ENCODE peak calls at places on chromosomes 16 and 17, in ten cellular contexts. One of them, this sample, is unnamed.

GRCh38 chr16:53999841-54000240 is 286.7 kb downstream of the IRX3 start:
- DNase-seq in kidney epithelial cell: no peak
- DNase-seq in psoas muscle: no peak
- DNase-seq in epithelial cell of esophagus: no peak
- DNase-seq in mucosa of descending colon: no peak
- DNase-seq in fibroblast of mammary gland: peak; percentile 28
- DNase-seq in cardiac fibroblast: peak; percentile 33
- DNase-seq in Caco-2: no peak
- DNase-seq in tibial nerve: no peak
- DNase-seq in bronchial epithelial cell: peak; percentile 52
- DNase-seq in this sample: no peak

GRCh38 chr16:59478806-59479205 is 744.7 kb upstream of the GOT2 start:
- DNase-seq in kidney epithelial cell: no peak
- DNase-seq in psoas muscle: no peak
- DNase-seq in epithelial cell of esophagus: peak; percentile 2
- DNase-seq in mucosa of descending colon: no peak
- DNase-seq in fibroblast of mammary gland: peak; percentile 14
- DNase-seq in cardiac fibroblast: peak; percentile 13
- DNase-seq in Caco-2: no peak
- DNase-seq in tibial nerve: no peak
- DNase-seq in bronchial epithelial cell: no peak
- DNase-seq in this sample: no peak

GRCh38 chr16:4506450-4506849 is 30.3 kb downstream of the HMOX2 start:
- DNase-seq in kidney epithelial cell: no peak
- DNase-seq in psoas muscle: no peak
- DNase-seq in epithelial cell of esophagus: peak; percentile 84
- DNase-seq in mucosa of descending colon: no peak
- DNase-seq in fibroblast of mammary gland: peak; percentile 85
- DNase-seq in cardiac fibroblast: peak; percentile 87
- DNase-seq in Caco-2: peak; percentile 58
- DNase-seq in tibial nerve: peak; percentile 76
- DNase-seq in bronchial epithelial cell: peak; percentile 75
- DNase-seq in this sample: no peak

GRCh38 chr16:3235856-3236669 is 1.1 kb upstream of the ZNF200 start:
- DNase-seq in kidney epithelial cell: no peak
- DNase-seq in psoas muscle: peak; percentile 55
- DNase-seq in epithelial cell of esophagus: peak; percentile 34
- DNase-seq in mucosa of descending colon: peak; percentile 83
- DNase-seq in fibroblast of mammary gland: no peak
- DNase-seq in cardiac fibroblast: no peak
- DNase-seq in Caco-2: peak; percentile 79
- DNase-seq in tibial nerve: no peak
- DNase-seq in bronchial epithelial cell: no peak
- DNase-seq in this sample: no peak

GRCh38 chr16:66587881-66588600 is 8.8 kb downstream of the CMTM2 start:
- DNase-seq in kidney epithelial cell: no peak
- DNase-seq in psoas muscle: no peak
- DNase-seq in epithelial cell of esophagus: no peak
- DNase-seq in mucosa of descending colon: no peak
- DNase-seq in fibroblast of mammary gland: no peak
- DNase-seq in cardiac fibroblast: no peak
- DNase-seq in Caco-2: no peak
- DNase-seq in tibial nerve: no peak
- DNase-seq in bronchial epithelial cell: no peak
- DNase-seq in this sample: no peak

GRCh38 chr16:81937305-81938038 is 73.8 kb downstream of the SDR42E1 start:
- DNase-seq in kidney epithelial cell: no peak
- DNase-seq in psoas muscle: no peak
- DNase-seq in epithelial cell of esophagus: peak; percentile 81
- DNase-seq in mucosa of descending colon: no peak
- DNase-seq in fibroblast of mammary gland: no peak
- DNase-seq in cardiac fibroblast: peak; percentile 65
- DNase-seq in Caco-2: no peak
- DNase-seq in tibial nerve: no peak
- DNase-seq in bronchial epithelial cell: peak; percentile 76
- DNase-seq in this sample: no peak

GRCh38 chr17:47690121-47690520 is 3.8 kb upstream of the TBKBP1 start:
- DNase-seq in kidney epithelial cell: no peak
- DNase-seq in psoas muscle: no peak
- DNase-seq in epithelial cell of esophagus: no peak
- DNase-seq in mucosa of descending colon: no peak
- DNase-seq in fibroblast of mammary gland: no peak
- DNase-seq in cardiac fibroblast: no peak
- DNase-seq in Caco-2: no peak
- DNase-seq in tibial nerve: no peak
- DNase-seq in bronchial epithelial cell: no peak
- DNase-seq in this sample: no peak

GRCh38 chr17:6530324-6530920 is 25.9 kb downstream of the PITPNM3 start:
- DNase-seq in kidney epithelial cell: no peak
- DNase-seq in psoas muscle: no peak
- DNase-seq in epithelial cell of esophagus: no peak
- DNase-seq in mucosa of descending colon: no peak
- DNase-seq in fibroblast of mammary gland: no peak
- DNase-seq in cardiac fibroblast: no peak
- DNase-seq in Caco-2: no peak
- DNase-seq in tibial nerve: no peak
- DNase-seq in bronchial epithelial cell: no peak
- DNase-seq in this sample: no peak

GRCh38 chr17:82952019-82952418 is 112.2 kb upstream of the ZNF750 start:
- DNase-seq in kidney epithelial cell: no peak
- DNase-seq in psoas muscle: peak; percentile 5
- DNase-seq in epithelial cell of esophagus: no peak
- DNase-seq in mucosa of descending colon: peak; percentile 30
- DNase-seq in fibroblast of mammary gland: no peak
- DNase-seq in cardiac fibroblast: no peak
- DNase-seq in Caco-2: peak; percentile 18
- DNase-seq in tibial nerve: no peak
- DNase-seq in bronchial epithelial cell: no peak
- DNase-seq in this sample: no peak

GRCh38 chr17:30952645-30953393 is 18.0 kb upstream of the RNF135 start:
- DNase-seq in kidney epithelial cell: no peak
- DNase-seq in psoas muscle: no peak
- DNase-seq in epithelial cell of esophagus: no peak
- DNase-seq in mucosa of descending colon: no peak
- DNase-seq in fibroblast of mammary gland: no peak
- DNase-seq in cardiac fibroblast: no peak
- DNase-seq in Caco-2: peak; percentile 19
- DNase-seq in tibial nerve: no peak
- DNase-seq in bronchial epithelial cell: no peak
- DNase-seq in this sample: no peak

GRCh38 chr17:45296003-45296832 is 20.6 kb downstream of the MAP3K14 start:
- DNase-seq in kidney epithelial cell: no peak
- DNase-seq in psoas muscle: no peak
- DNase-seq in epithelial cell of esophagus: peak; percentile 79
- DNase-seq in mucosa of descending colon: no peak
- DNase-seq in fibroblast of mammary gland: peak; percentile 68
- DNase-seq in cardiac fibroblast: peak; percentile 61
- DNase-seq in Caco-2: no peak
- DNase-seq in tibial nerve: no peak
- DNase-seq in bronchial epithelial cell: peak; percentile 86
- DNase-seq in this sample: no peak

GRCh38 chr17:53336281-53336680 is 486.4 kb upstream of the KIF2B start:
- DNase-seq in kidney epithelial cell: no peak
- DNase-seq in psoas muscle: no peak
- DNase-seq in epithelial cell of esophagus: peak; percentile 4
- DNase-seq in mucosa of descending colon: no peak
- DNase-seq in fibroblast of mammary gland: no peak
- DNase-seq in cardiac fibroblast: peak; percentile 1
- DNase-seq in Caco-2: no peak
- DNase-seq in tibial nerve: no peak
- DNase-seq in bronchial epithelial cell: peak; percentile 1
- DNase-seq in this sample: no peak

DNA sequence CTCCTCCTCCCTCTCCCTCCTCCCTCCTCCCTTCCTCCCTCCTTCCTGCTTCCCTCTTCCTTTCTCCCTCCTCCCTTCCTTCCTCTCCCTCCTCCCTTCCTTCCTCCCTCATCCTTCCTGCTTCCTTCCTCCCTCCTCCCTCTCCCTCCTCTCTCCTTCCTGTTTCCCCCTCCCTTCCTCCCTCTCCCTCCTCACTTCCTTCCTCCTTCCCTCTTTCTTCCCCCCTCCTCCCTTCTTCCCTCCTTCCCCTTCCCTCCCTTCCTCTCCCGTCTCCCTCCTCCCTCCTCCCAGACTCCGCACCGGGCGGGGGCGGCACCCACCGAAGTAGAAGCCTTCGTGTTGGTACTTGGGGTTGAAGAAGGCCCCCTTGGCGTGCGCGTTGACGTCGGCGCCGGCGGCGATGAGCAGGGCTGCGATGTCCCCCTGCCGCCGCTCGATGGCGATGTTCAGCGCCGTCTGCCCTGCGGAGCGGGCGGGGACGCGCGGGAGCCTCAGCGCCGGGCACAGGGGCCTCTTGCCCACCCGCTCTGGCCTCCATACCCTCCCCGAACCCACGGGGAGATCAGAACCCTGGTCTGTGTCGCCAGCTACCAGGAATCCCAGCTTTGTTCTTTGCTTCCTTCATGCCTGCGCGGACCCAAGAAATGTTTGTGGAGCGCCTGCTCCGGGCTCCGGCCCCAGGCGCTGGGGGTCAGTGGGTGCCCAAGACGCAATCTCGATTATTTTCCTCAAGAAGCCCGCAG is 22.2 kb downstream of the TRPV3 start:
- DNase-seq in kidney epithelial cell: no peak
- DNase-seq in psoas muscle: peak; percentile 78
- DNase-seq in epithelial cell of esophagus: peak; percentile 68
- DNase-seq in mucosa of descending colon: peak; percentile 69
- DNase-seq in fibroblast of mammary gland: peak; percentile 78
- DNase-seq in cardiac fibroblast: peak; percentile 77
- DNase-seq in Caco-2: no peak
- DNase-seq in tibial nerve: peak; percentile 54
- DNase-seq in bronchial epithelial cell: peak; percentile 40
- DNase-seq in this sample: peak; percentile 26
- H3K4me3 ChIP-seq in kidney epithelial cell: peak overlapping the region; percentile 40
- H3K4me3 ChIP-seq in psoas muscle: peak overlapping the region; percentile 62
- H3K4me3 ChIP-seq in epithelial cell of esophagus: peak overlapping the region; percentile 43
- H3K4me3 ChIP-seq in mucosa of descending colon: no peak overlapping the region
- H3K4me3 ChIP-seq in fibroblast of mammary gland: peak overlapping the region; percentile 56
- H3K4me3 ChIP-seq in cardiac fibroblast: peak overlapping the region; percentile 35
- H3K4me3 ChIP-seq in Caco-2: no peak overlapping the region
- H3K4me3 ChIP-seq in tibial nerve: peak overlapping the region; percentile 51
- H3K4me3 ChIP-seq in bronchial epithelial cell: peak overlapping the region; percentile 29
- H3K4me3 ChIP-seq in this sample: peak overlapping the region; percentile 63

GRCh38 chr17:81871387-81872120 is 417 bp upstream of the ARHGDIA start:
- DNase-seq in kidney epithelial cell: peak; percentile 39
- DNase-seq in psoas muscle: peak; percentile 96
- DNase-seq in epithelial cell of esophagus: peak; percentile 88
- DNase-seq in mucosa of descending colon: peak; percentile 97
- DNase-seq in fibroblast of mammary gland: peak; percentile 83
- DNase-seq in cardiac fibroblast: peak; percentile 87
- DNase-seq in Caco-2: no peak
- DNase-seq in tibial nerve: peak; percentile 90
- DNase-seq in bronchial epithelial cell: peak; percentile 60
- DNase-seq in this sample: no peak
- TF ChIP-seq CTCF in kidney epithelial cell: no peak
- TF ChIP-seq CTCF in psoas muscle: peak; percentile 18
- TF ChIP-seq CTCF in epithelial cell of esophagus: no peak
- TF ChIP-seq CTCF in mucosa of descending colon: peak; percentile 27
- TF ChIP-seq CTCF in fibroblast of mammary gland: no peak
- TF ChIP-seq CTCF in cardiac fibroblast: no peak
- TF ChIP-seq CTCF in Caco-2: peak; percentile 52
- TF ChIP-seq CTCF in tibial nerve: peak; percentile 58
- TF ChIP-seq CTCF in bronchial epithelial cell: peak; percentile 45
- TF ChIP-seq CTCF in this sample: no peak

GRCh38 chr17:14791221-14791620 is 473.9 kb downstream of the PMP22 start:
- DNase-seq in kidney epithelial cell: no peak
- DNase-seq in psoas muscle: no peak
- DNase-seq in epithelial cell of esophagus: peak; percentile 60
- DNase-seq in mucosa of descending colon: no peak
- DNase-seq in fibroblast of mammary gland: peak; percentile 30
- DNase-seq in cardiac fibroblast: peak; percentile 22
- DNase-seq in Caco-2: no peak
- DNase-seq in tibial nerve: no peak
- DNase-seq in bronchial epithelial cell: peak; percentile 76
- DNase-seq in this sample: no peak
- H3K4me3 ChIP-seq in kidney epithelial cell: no peak overlapping the region
- H3K4me3 ChIP-seq in psoas muscle: no peak overlapping the region
- H3K4me3 ChIP-seq in epithelial cell of esophagus: no peak overlapping the region
- H3K4me3 ChIP-seq in mucosa of descending colon: no peak overlapping the region
- H3K4me3 ChIP-seq in fibroblast of mammary gland: no peak overlapping the region
- H3K4me3 ChIP-seq in cardiac fibroblast: no peak overlapping the region
- H3K4me3 ChIP-seq in Caco-2: no peak overlapping the region
- H3K4me3 ChIP-seq in tibial nerve: no peak overlapping the region
- H3K4me3 ChIP-seq in bronchial epithelial cell: no peak overlapping the region
- H3K4me3 ChIP-seq in this sample: no peak overlapping the region

GRCh38 chr17:38510424-38511125 is 82.3 kb downstream of the ARHGAP23 start:
- DNase-seq in kidney epithelial cell: no peak
- DNase-seq in psoas muscle: no peak
- DNase-seq in epithelial cell of esophagus: peak; percentile 50
- DNase-seq in mucosa of descending colon: no peak
- DNase-seq in fibroblast of mammary gland: no peak
- DNase-seq in cardiac fibroblast: peak; percentile 42
- DNase-seq in Caco-2: peak; percentile 67
- DNase-seq in tibial nerve: no peak
- DNase-seq in bronchial epithelial cell: no peak
- DNase-seq in this sample: no peak
- TF ChIP-seq CTCF in kidney epithelial cell: no peak
- TF ChIP-seq CTCF in psoas muscle: peak; percentile 11
- TF ChIP-seq CTCF in epithelial cell of esophagus: no peak
- TF ChIP-seq CTCF in mucosa of descending colon: no peak
- TF ChIP-seq CTCF in fibroblast of mammary gland: no peak
- TF ChIP-seq CTCF in cardiac fibroblast: no peak
- TF ChIP-seq CTCF in Caco-2: no peak
- TF ChIP-seq CTCF in tibial nerve: no peak
- TF ChIP-seq CTCF in bronchial epithelial cell: no peak
- TF ChIP-seq CTCF in this sample: peak; percentile 12

GRCh38 chr17:35740216-35740615 is 8.8 kb downstream of the RASL10B start:
- DNase-seq in kidney epithelial cell: no peak
- DNase-seq in psoas muscle: no peak
- DNase-seq in epithelial cell of esophagus: no peak
- DNase-seq in mucosa of descending colon: no peak
- DNase-seq in fibroblast of mammary gland: no peak
- DNase-seq in cardiac fibroblast: no peak
- DNase-seq in Caco-2: no peak
- DNase-seq in tibial nerve: no peak
- DNase-seq in bronchial epithelial cell: no peak
- DNase-seq in this sample: no peak

GRCh38 chr17:35742496-35742895 is 10.5 kb downstream of the GAS2L2 start:
- DNase-seq in kidney epithelial cell: no peak
- DNase-seq in psoas muscle: no peak
- DNase-seq in epithelial cell of esophagus: no peak
- DNase-seq in mucosa of descending colon: no peak
- DNase-seq in fibroblast of mammary gland: no peak
- DNase-seq in cardiac fibroblast: no peak
- DNase-seq in Caco-2: no peak
- DNase-seq in tibial nerve: no peak
- DNase-seq in bronchial epithelial cell: no peak
- DNase-seq in this sample: no peak

GRCh38 chr17:35738519-35739133 is 7.2 kb downstream of the RASL10B start:
- DNase-seq in kidney epithelial cell: no peak
- DNase-seq in psoas muscle: no peak
- DNase-seq in epithelial cell of esophagus: no peak
- DNase-seq in mucosa of descending colon: no peak
- DNase-seq in fibroblast of mammary gland: no peak
- DNase-seq in cardiac fibroblast: no peak
- DNase-seq in Caco-2: no peak
- DNase-seq in tibial nerve: no peak
- DNase-seq in bronchial epithelial cell: no peak
- DNase-seq in this sample: no peak

GRCh38 chr17:35742896-35743477 is 10.1 kb downstream of the GAS2L2 start:
- DNase-seq in kidney epithelial cell: no peak
- DNase-seq in psoas muscle: no peak
- DNase-seq in epithelial cell of esophagus: no peak
- DNase-seq in mucosa of descending colon: no peak
- DNase-seq in fibroblast of mammary gland: no peak
- DNase-seq in cardiac fibroblast: no peak
- DNase-seq in Caco-2: peak; percentile 27
- DNase-seq in tibial nerve: no peak
- DNase-seq in bronchial epithelial cell: no peak
- DNase-seq in this sample: no peak

GRCh38 chr17:35740997-35741931 is 9.8 kb downstream of the RASL10B start:
- DNase-seq in kidney epithelial cell: no peak
- DNase-seq in psoas muscle: no peak
- DNase-seq in epithelial cell of esophagus: peak; percentile 27
- DNase-seq in mucosa of descending colon: no peak
- DNase-seq in fibroblast of mammary gland: no peak
- DNase-seq in cardiac fibroblast: no peak
- DNase-seq in Caco-2: no peak
- DNase-seq in tibial nerve: no peak
- DNase-seq in bronchial epithelial cell: no peak
- DNase-seq in this sample: no peak
- H3K4me3 ChIP-seq in kidney epithelial cell: no peak overlapping the region
- H3K4me3 ChIP-seq in psoas muscle: peak overlapping the region; percentile 57
- H3K4me3 ChIP-seq in epithelial cell of esophagus: no peak overlapping the region
- H3K4me3 ChIP-seq in mucosa of descending colon: no peak overlapping the region
- H3K4me3 ChIP-seq in fibroblast of mammary gland: no peak overlapping the region
- H3K4me3 ChIP-seq in cardiac fibroblast: no peak overlapping the region
- H3K4me3 ChIP-seq in Caco-2: peak overlapping the region; percentile 26
- H3K4me3 ChIP-seq in tibial nerve: peak overlapping the region; percentile 1
- H3K4me3 ChIP-seq in bronchial epithelial cell: no peak overlapping the region
- H3K4me3 ChIP-seq in this sample: no peak overlapping the region